ENCODE peak calls at places on chromosomes 2 and 18, in eight cellular contexts. One of them, this sample, is unnamed.

GRCh38 chr2:125837108-125837507 is 818.9 kb upstream of the GYPC start:
- DNase-seq in suprapubic skin: no peak
- DNase-seq in breast epithelium: no peak
- DNase-seq in heart left ventricle: no peak
- DNase-seq in psoas muscle: no peak
- DNase-seq in body of pancreas: no peak
- DNase-seq in cardiac muscle cell: no peak
- DNase-seq in tibial nerve: no peak
- DNase-seq in this sample: no peak

GRCh38 chr18:9365406-9365805 is 30.8 kb downstream of the TWSG1 start:
- DNase-seq in psoas muscle: no peak
- DNase-seq in tibial nerve: no peak
- DNase-seq in heart left ventricle: no peak
- DNase-seq in suprapubic skin: no peak
- DNase-seq in breast epithelium: no peak
- DNase-seq in body of pancreas: no peak
- DNase-seq in cardiac muscle cell: no peak
- DNase-seq in this sample: no peak

GRCh38 chr2:15618449-15618855 is 26.8 kb downstream of the DDX1 start:
- DNase-seq in tibial nerve: no peak
- DNase-seq in breast epithelium: no peak
- DNase-seq in psoas muscle: no peak
- DNase-seq in heart left ventricle: no peak
- DNase-seq in body of pancreas: no peak
- DNase-seq in suprapubic skin: no peak
- DNase-seq in cardiac muscle cell: no peak
- DNase-seq in this sample: no peak

GRCh38 chr18:57940166-57940565 is 103.9 kb upstream of the NEDD4L start:
- DNase-seq in psoas muscle: no peak
- DNase-seq in suprapubic skin: no peak
- DNase-seq in tibial nerve: no peak
- DNase-seq in breast epithelium: no peak
- DNase-seq in cardiac muscle cell: no peak
- DNase-seq in heart left ventricle: no peak
- DNase-seq in body of pancreas: no peak
- DNase-seq in this sample: no peak

GRCh38 chr2:68230246-68231060 is 21.9 kb downstream of the PPP3R1 start:
- DNase-seq in tibial nerve: no peak
- DNase-seq in cardiac muscle cell: peak; percentile 54
- DNase-seq in psoas muscle: no peak
- DNase-seq in body of pancreas: no peak
- DNase-seq in suprapubic skin: no peak
- DNase-seq in heart left ventricle: no peak
- DNase-seq in breast epithelium: no peak
- DNase-seq in this sample: no peak

GRCh38 chr2:120686511-120687168 is 49.0 kb upstream of the GLI2 start:
- DNase-seq in psoas muscle: no peak
- DNase-seq in body of pancreas: no peak
- DNase-seq in cardiac muscle cell: no peak
- DNase-seq in heart left ventricle: no peak
- DNase-seq in suprapubic skin: peak; percentile 47
- DNase-seq in tibial nerve: no peak
- DNase-seq in breast epithelium: no peak
- DNase-seq in this sample: no peak

GRCh38 chr2:3285901-3286645 is 91.5 kb downstream of the EIPR1 start:
- DNase-seq in suprapubic skin: peak; percentile 65
- DNase-seq in cardiac muscle cell: no peak
- DNase-seq in psoas muscle: no peak
- DNase-seq in breast epithelium: peak; percentile 55
- DNase-seq in heart left ventricle: no peak
- DNase-seq in tibial nerve: no peak
- DNase-seq in body of pancreas: peak; percentile 4
- DNase-seq in this sample: no peak

GRCh38 chr2:44186800-44187199 is 18.1 kb downstream of the PPM1B start:
- DNase-seq in heart left ventricle: no peak
- DNase-seq in body of pancreas: no peak
- DNase-seq in cardiac muscle cell: peak; percentile 27
- DNase-seq in breast epithelium: no peak
- DNase-seq in psoas muscle: no peak
- DNase-seq in tibial nerve: no peak
- DNase-seq in suprapubic skin: no peak
- DNase-seq in this sample: no peak

GRCh38 chr2:214226061-214226460 is 184.8 kb upstream of the VWC2L start:
- DNase-seq in cardiac muscle cell: no peak
- DNase-seq in body of pancreas: no peak
- DNase-seq in breast epithelium: no peak
- DNase-seq in tibial nerve: no peak
- DNase-seq in suprapubic skin: no peak
- DNase-seq in psoas muscle: no peak
- DNase-seq in heart left ventricle: no peak
- DNase-seq in this sample: no peak

GRCh38 chr2:139353874-139354273 is 573.7 kb upstream of the NXPH2 start:
- DNase-seq in suprapubic skin: no peak
- DNase-seq in breast epithelium: no peak
- DNase-seq in tibial nerve: no peak
- DNase-seq in body of pancreas: no peak
- DNase-seq in heart left ventricle: no peak
- DNase-seq in psoas muscle: no peak
- DNase-seq in cardiac muscle cell: no peak
- DNase-seq in this sample: no peak

GRCh38 chr18:35322486-35323258 is 21.5 kb downstream of the ZNF24 start:
- DNase-seq in psoas muscle: no peak
- DNase-seq in body of pancreas: no peak
- DNase-seq in suprapubic skin: no peak
- DNase-seq in tibial nerve: no peak
- DNase-seq in breast epithelium: no peak
- DNase-seq in cardiac muscle cell: no peak
- DNase-seq in heart left ventricle: no peak
- DNase-seq in this sample: no peak

GRCh38 chr2:186704897-186705296 is 11.0 kb downstream of the FAM171B start:
- DNase-seq in body of pancreas: no peak
- DNase-seq in psoas muscle: no peak
- DNase-seq in suprapubic skin: no peak
- DNase-seq in cardiac muscle cell: no peak
- DNase-seq in tibial nerve: no peak
- DNase-seq in heart left ventricle: no peak
- DNase-seq in breast epithelium: no peak
- DNase-seq in this sample: no peak

GRCh38 chr2:133773862-133774674 is 205.8 kb upstream of the NCKAP5 start:
- DNase-seq in cardiac muscle cell: no peak
- DNase-seq in breast epithelium: peak; percentile 68
- DNase-seq in psoas muscle: no peak
- DNase-seq in tibial nerve: peak; percentile 67
- DNase-seq in body of pancreas: no peak
- DNase-seq in suprapubic skin: no peak
- DNase-seq in heart left ventricle: peak; percentile 60
- DNase-seq in this sample: no peak

GRCh38 chr2:147149589-147150245 is 695.1 kb upstream of the ACVR2A start:
- DNase-seq in suprapubic skin: no peak
- DNase-seq in heart left ventricle: no peak
- DNase-seq in breast epithelium: no peak
- DNase-seq in cardiac muscle cell: peak; percentile 92
- DNase-seq in psoas muscle: no peak
- DNase-seq in tibial nerve: no peak
- DNase-seq in body of pancreas: no peak
- DNase-seq in this sample: no peak

GRCh38 chr2:64711260-64711659 is 57.5 kb upstream of the SERTAD2 start:
- DNase-seq in suprapubic skin: no peak
- DNase-seq in body of pancreas: no peak
- DNase-seq in cardiac muscle cell: peak; percentile 35
- DNase-seq in tibial nerve: no peak
- DNase-seq in heart left ventricle: no peak
- DNase-seq in breast epithelium: no peak
- DNase-seq in psoas muscle: no peak
- DNase-seq in this sample: peak; percentile 15

GRCh38 chr2:69815717-69816116 is 13.7 kb upstream of the GMCL1 start:
- DNase-seq in heart left ventricle: no peak
- DNase-seq in body of pancreas: no peak
- DNase-seq in suprapubic skin: no peak
- DNase-seq in breast epithelium: no peak
- DNase-seq in cardiac muscle cell: no peak
- DNase-seq in psoas muscle: no peak
- DNase-seq in tibial nerve: no peak
- DNase-seq in this sample: no peak

GRCh38 chr2:72008608-72009007 is 139.1 kb downstream of the CYP26B1 start:
- DNase-seq in tibial nerve: no peak
- DNase-seq in body of pancreas: no peak
- DNase-seq in psoas muscle: no peak
- DNase-seq in heart left ventricle: no peak
- DNase-seq in cardiac muscle cell: no peak
- DNase-seq in suprapubic skin: peak; percentile 29
- DNase-seq in breast epithelium: no peak
- DNase-seq in this sample: no peak

GRCh38 chr18:79210002-79210910 is 141.1 kb downstream of the ATP9B start:
- DNase-seq in suprapubic skin: no peak
- DNase-seq in cardiac muscle cell: no peak
- DNase-seq in tibial nerve: no peak
- DNase-seq in breast epithelium: no peak
- DNase-seq in body of pancreas: no peak
- DNase-seq in psoas muscle: no peak
- DNase-seq in heart left ventricle: no peak
- DNase-seq in this sample: no peak

GRCh38 chr18:67813380-67814028 is 297.0 kb upstream of the DSEL start:
- DNase-seq in heart left ventricle: no peak
- DNase-seq in breast epithelium: no peak
- DNase-seq in tibial nerve: no peak
- DNase-seq in cardiac muscle cell: peak; percentile 2
- DNase-seq in body of pancreas: no peak
- DNase-seq in suprapubic skin: no peak
- DNase-seq in psoas muscle: no peak
- DNase-seq in this sample: no peak

GRCh38 chr2:239574434-239575156 is 173.8 kb upstream of the HDAC4 start:
- DNase-seq in psoas muscle: no peak
- DNase-seq in cardiac muscle cell: peak; percentile 37
- DNase-seq in heart left ventricle: no peak
- DNase-seq in suprapubic skin: no peak
- DNase-seq in tibial nerve: no peak
- DNase-seq in breast epithelium: no peak
- DNase-seq in body of pancreas: no peak
- DNase-seq in this sample: no peak

GRCh38 chr2:239570971-239571520 is 170.2 kb upstream of the HDAC4 start:
- DNase-seq in breast epithelium: no peak
- DNase-seq in tibial nerve: no peak
- DNase-seq in body of pancreas: no peak
- DNase-seq in heart left ventricle: no peak
- DNase-seq in psoas muscle: no peak
- DNase-seq in suprapubic skin: no peak
- DNase-seq in cardiac muscle cell: no peak
- DNase-seq in this sample: no peak

GRCh38 chr2:239575931-239576445 is 175.2 kb upstream of the HDAC4 start:
- DNase-seq in suprapubic skin: no peak
- DNase-seq in body of pancreas: no peak
- DNase-seq in psoas muscle: no peak
- DNase-seq in cardiac muscle cell: no peak
- DNase-seq in heart left ventricle: peak; percentile 2
- DNase-seq in breast epithelium: no peak
- DNase-seq in tibial nerve: no peak
- DNase-seq in this sample: no peak

GRCh38 chr2:239576784-239577183 is 176.0 kb upstream of the HDAC4 start:
- DNase-seq in tibial nerve: no peak
- DNase-seq in heart left ventricle: no peak
- DNase-seq in suprapubic skin: no peak
- DNase-seq in body of pancreas: no peak
- DNase-seq in cardiac muscle cell: no peak
- DNase-seq in breast epithelium: no peak
- DNase-seq in psoas muscle: no peak
- DNase-seq in this sample: no peak

DNA sequence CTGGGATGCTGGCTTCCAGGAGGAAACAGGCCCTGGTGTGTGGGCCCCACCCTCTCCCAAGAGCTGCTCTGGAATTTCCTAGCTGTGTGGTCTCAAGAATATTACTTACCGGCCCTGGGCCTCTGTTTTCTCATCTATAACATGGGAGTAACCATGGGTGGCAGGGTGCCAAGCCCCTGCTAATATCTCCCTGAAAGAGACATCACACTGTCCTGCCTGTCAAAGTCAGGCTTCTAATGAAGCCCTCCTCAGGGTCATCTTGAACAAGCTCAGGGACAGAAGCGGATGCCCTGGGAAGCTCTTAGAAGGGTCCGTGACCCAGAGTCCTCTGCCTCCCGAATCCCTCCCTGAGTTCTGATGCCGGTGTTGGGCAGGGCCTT is 173.2 kb upstream of the HDAC4 start:
- DNase-seq in psoas muscle: no peak
- DNase-seq in body of pancreas: no peak
- DNase-seq in tibial nerve: no peak
- DNase-seq in suprapubic skin: no peak
- DNase-seq in heart left ventricle: no peak
- DNase-seq in breast epithelium: no peak
- DNase-seq in cardiac muscle cell: no peak
- DNase-seq in this sample: no peak
- TF ChIP-seq CTCF in psoas muscle: no peak
- TF ChIP-seq CTCF in body of pancreas: no peak
- TF ChIP-seq CTCF in tibial nerve: no peak
- TF ChIP-seq CTCF in suprapubic skin: no peak
- TF ChIP-seq CTCF in heart left ventricle: no peak
- TF ChIP-seq CTCF in breast epithelium: no peak
- TF ChIP-seq CTCF in cardiac muscle cell: no peak
- TF ChIP-seq CTCF in this sample: no peak

GRCh38 chr2:151947524-151948165 is 119.4 kb upstream of the ARL5A start:
- DNase-seq in suprapubic skin: no peak
- DNase-seq in heart left ventricle: peak; percentile 35
- DNase-seq in body of pancreas: peak; percentile 38
- DNase-seq in cardiac muscle cell: peak; percentile 13
- DNase-seq in psoas muscle: peak; percentile 20
- DNase-seq in tibial nerve: no peak
- DNase-seq in breast epithelium: peak; percentile 24
- DNase-seq in this sample: no peak
- TF ChIP-seq CTCF in suprapubic skin: no peak
- TF ChIP-seq CTCF in heart left ventricle: no peak
- TF ChIP-seq CTCF in body of pancreas: peak; percentile 1
- TF ChIP-seq CTCF in cardiac muscle cell: no peak
- TF ChIP-seq CTCF in psoas muscle: no peak
- TF ChIP-seq CTCF in tibial nerve: no peak
- TF ChIP-seq CTCF in breast epithelium: no peak
- TF ChIP-seq CTCF in this sample: peak; percentile 38

GRCh38 chr2:56175779-56176178 is 8.0 kb upstream of the CCDC85A start:
- DNase-seq in suprapubic skin: no peak
- DNase-seq in body of pancreas: no peak
- DNase-seq in cardiac muscle cell: no peak
- DNase-seq in psoas muscle: no peak
- DNase-seq in breast epithelium: no peak
- DNase-seq in tibial nerve: no peak
- DNase-seq in heart left ventricle: no peak
- DNase-seq in this sample: no peak
- TF ChIP-seq CTCF in suprapubic skin: no peak
- TF ChIP-seq CTCF in body of pancreas: no peak
- TF ChIP-seq CTCF in cardiac muscle cell: no peak
- TF ChIP-seq CTCF in psoas muscle: no peak
- TF ChIP-seq CTCF in breast epithelium: no peak
- TF ChIP-seq CTCF in tibial nerve: no peak
- TF ChIP-seq CTCF in heart left ventricle: no peak
- TF ChIP-seq CTCF in this sample: no peak

DNA sequence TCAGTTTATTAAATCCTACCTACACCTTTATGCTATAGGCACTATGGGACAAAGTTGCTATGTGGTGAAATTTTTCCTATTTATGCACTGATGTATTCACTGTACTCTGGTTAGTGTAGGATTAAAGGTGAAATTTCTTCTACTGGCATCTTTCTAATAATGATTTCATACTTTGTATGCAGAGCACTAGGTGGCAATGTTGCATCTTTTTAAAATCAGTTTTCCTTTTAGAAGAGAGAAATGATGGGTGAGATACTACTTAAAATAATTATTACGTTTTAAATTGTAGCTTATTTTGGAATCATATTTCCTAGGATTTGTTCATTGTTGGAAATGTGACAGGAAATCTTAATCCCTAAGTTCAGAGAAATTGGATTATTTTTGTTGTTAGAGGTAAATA is 150.9 kb downstream of the CD8B2 start:
- DNase-seq in heart left ventricle: no peak
- DNase-seq in tibial nerve: no peak
- DNase-seq in suprapubic skin: no peak
- DNase-seq in cardiac muscle cell: peak; percentile 48
- DNase-seq in body of pancreas: no peak
- DNase-seq in breast epithelium: no peak
- DNase-seq in psoas muscle: no peak
- DNase-seq in this sample: no peak
- TF ChIP-seq CTCF in heart left ventricle: peak; percentile 24
- TF ChIP-seq CTCF in tibial nerve: peak; percentile 29
- TF ChIP-seq CTCF in suprapubic skin: no peak
- TF ChIP-seq CTCF in cardiac muscle cell: peak; percentile 41
- TF ChIP-seq CTCF in body of pancreas: peak; percentile 20
- TF ChIP-seq CTCF in breast epithelium: peak; percentile 17
- TF ChIP-seq CTCF in psoas muscle: peak; percentile 31
- TF ChIP-seq CTCF in this sample: peak; percentile 21

This sample was measured in endothelial cell.